ENCODE peak calls at places on chromosomes 11 and 22, in four cellular contexts. R is foreskin fibroblast, Z is right atrium auricular region, M is kidney. X is an unnamed sample.

GRCh38 chr22:32781695-32782094 is 19.8 kb upstream of the TIMP3 start:
- DNase-seq in R (no peak), Z (no peak), M (no peak), X (no peak)

GRCh38 chr11:63845305-63845704 is 6.4 kb downstream of the MARK2 start:
- DNase-seq in R (peak), Z (no peak), M (no peak), X (no peak)

GRCh38 chr11:47111318-47111804 is 65.3 kb downstream of the ARFGAP2 start:
- DNase-seq in R (no peak), Z (no peak), M (no peak), X (no peak)

GRCh38 chr11:104694259-104695070 is 203.8 kb downstream of the CASP12 start:
- DNase-seq in R (peak), Z (no peak), M (no peak), X (no peak)

GRCh38 chr11:1389932-1390587 is at the start of gene BRSK2:
- DNase-seq in R (no peak), Z (no peak), M (peak), X (no peak)

GRCh38 chr22:19520007-19520406 is 4.2 kb downstream of the CLDN5 start:
- DNase-seq in R (no peak), Z (no peak), M (no peak), X (no peak)

GRCh38 chr11:133153031-133153430 is 379.3 kb downstream of the OPCML start:
- DNase-seq in R (no peak), Z (no peak), M (no peak), X (no peak)

GRCh38 chr11:118917488-118918127 is 8.1 kb downstream of the BCL9L start:
- DNase-seq in R (peak), Z (peak), M (peak), X (no peak)

GRCh38 chr11:2466069-2466801 is 21.4 kb downstream of the KCNQ1 start:
- DNase-seq in R (no peak), Z (peak), M (no peak), X (no peak)

GRCh38 chr22:46390105-46390651 is 54.7 kb downstream of the TRMU start:
- DNase-seq in R (no peak), Z (no peak), M (peak), X (no peak)

GRCh38 chr22:46392137-46392844 is 56.8 kb downstream of the TRMU start:
- DNase-seq in R (no peak), Z (no peak), M (peak), X (no peak)

GRCh38 chr22:46389081-46389480 is 53.6 kb downstream of the TRMU start:
- DNase-seq in R (no peak), Z (no peak), M (peak), X (no peak)

GRCh38 chr22:46391486-46392136 is 56.1 kb downstream of the TRMU start:
- DNase-seq in R (no peak), Z (no peak), M (peak), X (no peak)

DNA sequence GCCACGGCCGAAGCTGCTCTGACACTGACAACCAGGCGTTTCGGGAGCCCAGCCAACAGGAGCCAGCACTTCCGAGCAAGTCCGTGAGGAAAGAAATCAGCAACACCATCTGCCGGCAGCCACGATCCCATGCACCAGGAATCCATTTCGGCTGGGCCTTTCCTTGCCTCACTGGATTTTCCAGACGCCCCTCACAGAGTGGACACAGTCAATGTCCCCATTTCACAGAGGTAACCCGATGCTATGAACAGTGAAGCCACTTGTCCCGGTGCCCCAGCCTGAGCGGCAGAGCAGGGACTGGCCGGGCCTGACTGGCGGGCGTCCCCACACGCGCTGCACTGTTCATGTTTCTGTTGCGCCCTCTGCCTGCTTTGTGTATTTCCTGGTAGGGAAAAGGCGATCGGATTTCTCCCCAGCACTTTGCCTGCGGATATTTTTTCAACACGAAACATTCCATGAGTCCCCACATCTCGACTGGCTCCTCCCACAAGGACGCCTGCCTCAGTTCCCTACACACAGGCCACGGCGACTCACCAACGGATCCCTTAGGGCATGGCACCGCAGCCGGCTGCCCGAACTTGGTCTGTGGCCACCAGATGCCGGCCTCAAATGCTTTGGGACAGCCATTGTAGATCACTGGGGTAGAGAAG is 55.3 kb downstream of the TRMU start:
- DNase-seq in R (peak), Z (no peak), M (peak), X (no peak)
- H3K4me3 ChIP-seq in R (no peak), Z (no peak), M (no peak), X (no peak)

GRCh38 chr22:30490399-30490798 is 15.1 kb downstream of the SEC14L4 start:
- DNase-seq in R (no peak), Z (no peak), M (no peak), X (no peak)
- TF ChIP-seq CTCF in R (no peak), Z (no peak), M (no peak), X (no peak)

GRCh38 chr11:27618591-27618990 is 81.7 kb downstream of the BDNF start:
- DNase-seq in R (no peak), Z (no peak), M (no peak), X (no peak)
- H3K4me3 ChIP-seq in R (no peak), Z (no peak), M (no peak), X (no peak)

DNA sequence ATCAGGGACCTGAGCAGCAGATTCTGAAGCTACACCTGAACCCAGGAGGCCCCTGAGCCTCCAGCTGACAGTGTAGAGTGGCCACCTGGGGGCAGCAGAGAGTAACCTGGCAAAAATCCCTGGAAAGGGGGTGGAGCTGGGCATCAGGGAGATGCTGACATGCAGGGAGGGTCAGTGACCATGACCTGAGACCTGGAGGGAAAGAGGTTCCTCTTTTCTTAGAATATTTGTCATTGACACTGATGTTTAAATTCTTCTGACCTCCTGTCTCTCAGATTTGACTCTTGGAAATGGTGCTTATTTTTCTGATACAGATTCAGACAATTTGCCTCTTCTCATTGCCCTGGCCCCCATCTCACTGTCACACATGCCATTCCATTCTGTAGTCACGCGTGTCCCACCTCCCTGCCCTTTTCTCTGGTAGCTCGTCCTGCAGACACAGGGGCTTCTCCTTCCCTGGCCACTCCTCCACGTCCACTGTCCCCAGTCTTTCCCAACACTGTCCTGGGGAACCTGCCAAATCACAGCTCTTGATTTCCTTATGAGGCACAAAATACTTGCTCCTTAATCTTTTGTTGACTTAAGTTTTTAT is 117.2 kb upstream of the IGLL5 start:
- DNase-seq in R (no peak), Z (peak), M (peak), X (no peak)
- TF ChIP-seq CTCF in R (peak), Z (peak), M (peak), X (peak)

DNA sequence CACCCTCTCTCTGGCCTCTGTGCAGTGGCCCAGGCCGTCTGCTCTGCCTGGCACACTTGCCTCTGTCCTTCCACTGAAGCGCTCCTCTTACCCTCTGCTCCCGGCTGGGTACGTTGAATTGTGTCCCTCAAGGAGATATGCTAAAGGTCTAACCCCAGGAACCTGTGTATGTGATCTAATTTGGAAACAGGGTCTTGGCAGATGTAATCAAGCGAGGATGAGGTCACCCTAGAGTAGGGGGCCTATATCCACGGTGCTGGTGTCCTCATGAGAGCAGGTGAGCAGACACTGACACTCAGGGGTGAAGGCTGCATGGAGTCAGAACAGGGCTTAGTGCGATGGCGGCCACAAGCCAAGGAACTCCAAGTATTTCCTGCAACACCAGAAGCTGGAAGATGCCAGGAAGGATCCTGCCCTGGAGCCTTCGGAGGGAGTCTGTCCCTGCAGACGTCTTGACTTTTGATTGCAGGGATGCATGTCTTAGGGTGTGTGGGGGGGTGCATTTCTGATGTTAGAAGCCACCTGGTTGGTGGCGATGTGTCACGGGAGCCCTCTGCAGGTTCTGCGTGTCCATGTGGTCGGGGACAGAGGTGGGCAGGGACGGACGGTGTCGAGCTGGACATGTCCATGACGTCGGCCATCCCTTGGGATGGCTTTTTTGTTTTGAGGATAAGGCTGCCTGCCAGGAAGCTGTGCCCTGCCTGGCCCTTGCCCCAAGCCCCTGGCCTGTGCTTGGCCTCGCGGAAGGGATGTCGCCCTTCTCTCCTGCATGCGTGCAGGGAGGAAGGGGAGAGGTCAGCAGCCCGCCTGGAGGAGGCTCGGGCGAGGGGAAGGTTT is 68.6 kb downstream of the LRP5 start:
- DNase-seq in R (no peak), Z (peak), M (no peak), X (no peak)
- H3K4me3 ChIP-seq in R (no peak), Z (no peak), M (no peak), X (no peak)

GRCh38 chr22:49673048-49673447 is 154.6 kb downstream of the BRD1 start:
- DNase-seq in R (no peak), Z (no peak), M (no peak), X (no peak)
- TF ChIP-seq CTCF in R (no peak), Z (no peak), M (no peak), X (no peak)

GRCh38 chr11:110955797-110956196 is 243.6 kb upstream of the ARHGAP20 start:
- DNase-seq in R (no peak), Z (no peak), M (no peak), X (no peak)

GRCh38 chr11:110951041-110951440 is 238.8 kb upstream of the ARHGAP20 start:
- DNase-seq in R (no peak), Z (no peak), M (no peak), X (no peak)

GRCh38 chr11:110951609-110952008 is 239.4 kb upstream of the ARHGAP20 start:
- DNase-seq in R (peak), Z (no peak), M (no peak), X (no peak)

GRCh38 chr11:110948112-110948511 is 235.9 kb upstream of the ARHGAP20 start:
- DNase-seq in R (peak), Z (no peak), M (no peak), X (no peak)

GRCh38 chr11:110952150-110952549 is 239.9 kb upstream of the ARHGAP20 start:
- DNase-seq in R (no peak), Z (no peak), M (no peak), X (no peak)
- H3K4me3 ChIP-seq in R (no peak), Z (no peak), M (no peak), X (no peak)

GRCh38 chr11:43585877-43586608 is 94.5 kb upstream of the HSD17B12 start:
- DNase-seq in R (no peak), Z (no peak), M (no peak), X (no peak)
- TF ChIP-seq CTCF in R (no peak), Z (no peak), M (no peak), X (no peak)

DNA sequence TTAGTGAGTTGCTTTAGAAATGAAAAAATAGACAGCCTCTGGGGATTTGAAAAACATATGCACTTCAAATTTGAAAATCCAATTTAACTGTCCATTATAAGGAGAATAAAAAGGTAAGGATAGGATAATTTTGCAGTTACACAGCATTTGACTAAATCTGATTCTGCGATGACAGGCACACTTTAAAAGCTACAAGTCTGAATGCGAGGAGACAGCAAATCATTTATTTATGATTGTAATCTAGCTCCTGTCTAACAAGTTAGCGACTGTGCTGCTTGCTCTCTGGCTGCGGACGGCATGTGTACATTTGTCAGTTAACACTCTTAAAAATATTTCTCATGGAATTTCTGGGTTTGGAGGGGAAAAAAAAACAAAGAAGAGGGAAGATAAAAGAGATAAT is 514.8 kb downstream of the MN1 start:
- DNase-seq in R (no peak), Z (no peak), M (no peak), X (no peak)
- H3K4me3 ChIP-seq in R (no peak), Z (no peak), M (no peak), X (no peak)

GRCh38 chr11:80632156-80632555 is 1191.3 kb upstream of the TENM4 start:
- DNase-seq in R (no peak), Z (no peak), M (no peak), X (no peak)

GRCh38 chr11:80627364-80627763 is 1186.5 kb upstream of the TENM4 start:
- DNase-seq in R (no peak), Z (no peak), M (no peak), X (no peak)

GRCh38 chr11:80637011-80637410 is 1196.2 kb upstream of the TENM4 start:
- DNase-seq in R (no peak), Z (no peak), M (no peak), X (no peak)

GRCh38 chr11:80638296-80638695 is 1197.5 kb upstream of the TENM4 start:
- DNase-seq in R (no peak), Z (no peak), M (no peak), X (no peak)

GRCh38 chr11:80632691-80633090 is 1191.9 kb upstream of the TENM4 start:
- DNase-seq in R (no peak), Z (no peak), M (no peak), X (no peak)
- TF ChIP-seq CTCF in R (no peak), Z (no peak), M (no peak), X (no peak)

X was measured in AG04449.